ENCODE peak calls at places on chromosomes 13 and 19, in four cellular contexts. J is heart left ventricle, U is tibial nerve, V is IMR-90. O is an unnamed sample. For H3K36me3, the result is how much of the 10 kb centered on the place peaks cover.

GRCh38 chr19:37413243-37414084 is 42.6 kb downstream of the ZNF527 start:
- DNase-seq in J (no peak), U (no peak), V (no peak), O (no peak)

GRCh38 chr13:37453246-37453645 is 145.3 kb downstream of the POSTN start:
- DNase-seq in J (no peak), U (no peak), V (no peak), O (no peak)

GRCh38 chr13:71968025-71968424 is 101.0 kb upstream of the DACH1 start:
- DNase-seq in J (no peak), U (no peak), V (no peak), O (no peak)

GRCh38 chr19:12773571-12773970 is 1.8 kb downstream of the HOOK2 start:
- DNase-seq in J (no peak), U (no peak), V (peak), O (no peak)

GRCh38 chr13:91922969-91923592 is 524.7 kb downstream of the GPC5 start:
- DNase-seq in J (no peak), U (no peak), V (no peak), O (no peak)

GRCh38 chr13:111129465-111130110 is 14.5 kb downstream of the ARHGEF7 start:
- DNase-seq in J (no peak), U (no peak), V (no peak), O (no peak)

GRCh38 chr19:35901854-35902661 is at the start of gene HCST:
- DNase-seq in J (no peak), U (no peak), V (peak), O (no peak)

GRCh38 chr13:66618702-66619101 is 611.4 kb downstream of the PCDH9 start:
- DNase-seq in J (no peak), U (no peak), V (peak), O (no peak)

GRCh38 chr19:35045667-35046300 is 4.3 kb downstream of the HPN start:
- DNase-seq in J (no peak), U (no peak), V (peak), O (no peak)

GRCh38 chr13:99289674-99290337 is 17.4 kb downstream of the GPR183 start:
- DNase-seq in J (no peak), U (no peak), V (no peak), O (no peak)

GRCh38 chr19:10390652-10391286 is 10.4 kb upstream of the TYK2 start:
- DNase-seq in J (peak), U (peak), V (peak), O (no peak)

DNA sequence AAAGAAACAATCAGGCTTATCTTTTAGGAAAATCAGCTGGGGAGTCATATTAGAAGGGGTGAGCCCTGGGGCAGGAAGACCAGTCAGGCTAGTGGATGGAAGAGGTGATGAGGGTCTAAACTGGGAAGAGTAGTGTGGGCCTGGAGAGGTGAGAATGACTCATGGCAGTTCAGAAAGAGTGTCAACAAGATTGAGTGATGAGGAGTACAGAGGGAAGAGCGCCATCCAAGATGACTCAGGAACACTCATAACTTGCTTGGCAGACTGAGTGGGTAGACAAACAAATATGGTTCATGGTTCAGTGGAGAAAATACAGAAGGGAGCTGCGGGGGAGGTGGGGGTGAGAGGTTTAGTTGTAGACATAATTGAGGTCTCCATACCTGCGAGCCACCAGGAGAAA is 17.3 kb upstream of the CLDN10 start:
- DNase-seq in J (no peak), U (no peak), V (peak), O (no peak)
- H3K36me3 ChIP-seq in J (under half), U (under half), V (under half), O (under half)

DNA sequence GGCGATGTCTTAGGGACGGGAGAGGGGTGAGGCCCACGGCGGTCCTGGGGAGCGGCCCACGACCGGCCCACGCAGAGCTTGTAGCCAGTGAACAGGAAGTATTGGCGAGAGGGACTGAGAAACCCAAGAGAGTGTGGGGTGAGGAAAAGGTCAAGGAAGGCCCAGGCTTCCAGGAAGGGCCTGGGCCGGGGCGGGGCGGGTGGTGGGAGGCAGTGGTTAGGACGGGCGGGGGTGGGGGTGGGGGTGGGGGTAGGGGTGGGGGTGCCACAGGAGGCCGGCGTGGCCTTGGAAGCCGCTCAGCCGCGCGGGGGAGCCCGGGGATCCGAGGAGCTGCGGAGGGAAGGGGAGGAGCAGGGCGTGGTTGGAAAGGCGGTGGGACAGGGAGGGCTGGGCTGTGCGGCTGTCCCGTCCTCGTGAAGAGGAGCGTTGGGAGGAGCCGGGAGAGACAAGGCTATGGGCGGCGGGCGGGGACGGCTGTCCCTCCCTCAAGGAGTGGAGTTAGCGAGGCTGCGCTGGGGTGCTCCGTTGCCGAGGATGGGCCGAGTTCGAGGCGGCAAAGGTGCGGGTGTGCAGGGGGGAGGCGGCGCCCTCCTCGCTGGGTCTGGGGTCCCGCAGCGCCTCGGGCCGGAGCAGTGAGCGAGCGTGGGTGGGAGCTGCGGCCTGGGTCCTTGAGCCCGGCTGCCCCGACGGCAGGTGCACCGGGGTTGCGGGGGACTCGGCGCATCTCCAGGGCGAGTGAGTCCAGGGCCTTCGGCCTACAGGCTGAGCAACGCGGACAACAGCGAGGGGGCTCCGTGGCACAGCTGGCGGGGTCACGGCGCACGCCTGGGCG is 254.4 kb upstream of the SGCG start:
- DNase-seq in J (peak), U (peak), V (no peak), O (no peak)
- H3K27ac ChIP-seq in J (no peak), U (peak), V (no peak), O (peak)

DNA sequence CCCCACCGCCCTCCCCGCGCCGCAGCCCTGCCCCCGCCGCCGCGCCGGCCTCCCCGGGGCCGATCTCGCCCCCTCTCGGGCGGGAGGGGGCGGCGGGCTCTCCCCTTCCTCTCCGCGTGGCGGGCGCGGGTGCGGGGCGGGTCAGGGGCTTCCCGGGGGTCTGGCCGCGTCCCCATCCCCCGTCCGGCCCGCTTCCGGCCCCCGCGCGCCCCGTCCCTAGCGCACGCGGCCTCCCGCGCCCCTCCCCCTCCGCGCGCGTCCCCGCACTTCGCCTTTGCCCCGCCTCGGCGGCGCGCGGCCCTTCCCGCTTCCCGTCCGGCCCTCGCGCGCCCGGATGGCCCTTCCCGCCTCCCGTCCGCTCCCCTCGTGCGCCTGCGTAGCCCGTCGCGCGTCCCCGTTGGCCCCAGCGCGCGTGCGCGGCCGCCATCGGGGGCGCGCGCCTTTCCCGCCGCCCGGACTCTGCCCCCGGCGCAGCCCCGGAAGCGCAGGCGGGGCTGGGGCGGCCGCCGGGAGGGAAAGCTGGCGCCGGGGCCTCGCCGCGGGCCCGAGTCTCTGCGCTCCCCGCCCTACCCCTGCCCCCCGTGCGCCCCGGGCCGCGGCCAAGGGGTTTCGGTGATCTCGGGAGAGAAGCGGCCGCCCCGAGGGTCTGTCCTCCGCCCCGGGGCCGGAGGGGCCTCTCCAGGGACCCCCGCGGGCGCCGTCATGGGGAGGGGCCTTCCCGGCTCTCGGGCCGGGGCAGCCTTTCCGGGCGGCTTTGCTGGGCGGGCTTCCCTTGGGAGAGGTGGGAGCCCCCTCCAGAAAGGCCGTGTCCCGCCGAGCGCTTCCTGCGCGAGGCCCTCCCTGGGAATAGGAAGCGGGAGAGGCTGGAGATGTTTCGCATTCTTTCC is 519 bp downstream of the PTBP1 start:
- DNase-seq in J (peak), U (peak), V (peak), O (peak)
- TF ChIP-seq POLR2A in J (no peak), U (no peak), V (no peak), O (no peak)

DNA sequence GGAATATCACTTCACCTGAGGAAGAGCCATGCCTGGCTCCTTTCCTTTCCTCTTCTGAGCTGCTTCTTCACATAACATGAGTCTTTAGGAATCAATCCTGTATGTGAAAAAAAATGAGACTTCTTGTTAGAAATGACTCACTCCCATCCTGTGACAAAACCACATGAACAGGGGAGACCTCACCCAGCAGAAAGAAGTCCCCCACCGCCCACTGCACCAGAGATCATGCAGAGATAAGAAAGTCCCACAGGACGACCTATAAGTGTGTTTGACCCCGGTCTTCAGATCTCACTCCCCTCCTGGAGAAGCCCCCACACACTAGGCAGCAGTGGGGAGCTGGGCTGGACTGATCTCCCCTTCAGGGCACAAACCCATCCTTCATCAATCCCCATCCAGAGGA is 7.8 kb downstream of the ZNF600 start:
- DNase-seq in J (no peak), U (no peak), V (peak), O (no peak)
- H3K36me3 ChIP-seq in J (under half), U (under half), V (under half), O (under half)

GRCh38 chr13:28531195-28531955 is 36.4 kb upstream of the FLT1 start:
- DNase-seq in J (peak), U (no peak), V (peak), O (no peak)
- H3K27ac ChIP-seq in J (peak), U (no peak), V (no peak), O (peak)

GRCh38 chr19:47758433-47758784 is 13.1 kb downstream of the NOP53 start:
- DNase-seq in J (no peak), U (no peak), V (no peak), O (no peak)

GRCh38 chr19:47761566-47761965 is 16.2 kb downstream of the NOP53 start:
- DNase-seq in J (no peak), U (no peak), V (no peak), O (no peak)

GRCh38 chr19:47762615-47763308 is 15.7 kb upstream of the SELENOW start:
- DNase-seq in J (peak), U (no peak), V (no peak), O (no peak)

GRCh38 chr19:47762151-47762550 is 16.4 kb upstream of the SELENOW start:
- DNase-seq in J (no peak), U (no peak), V (no peak), O (no peak)

DNA sequence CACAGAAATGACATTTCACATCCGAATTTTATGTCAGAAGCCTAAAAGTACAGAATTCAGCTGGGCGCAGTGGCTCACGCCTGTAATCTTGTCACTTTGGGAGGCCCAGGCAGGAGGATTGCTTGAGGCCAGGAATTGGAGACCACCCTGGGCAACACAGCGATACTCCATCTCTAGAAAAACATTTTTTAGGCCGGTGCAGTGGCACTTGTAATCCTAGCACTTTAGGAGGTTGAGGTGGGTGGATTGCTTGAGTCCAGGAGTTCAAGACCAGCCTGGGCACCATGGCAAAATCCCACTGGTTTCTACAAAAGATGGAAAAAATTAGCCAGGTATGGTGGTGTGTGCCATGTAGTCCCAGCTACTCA is 15.3 kb downstream of the NOP53 start:
- DNase-seq in J (no peak), U (no peak), V (no peak), O (no peak)
- TF ChIP-seq POLR2A in J (no peak), U (no peak), V (no peak), O (no peak)

GRCh38 chr19:18861917-18862316 is 30.2 kb downstream of the UPF1 start:
- DNase-seq in J (no peak), U (no peak), V (no peak), O (no peak)

GRCh38 chr19:18861235-18861634 is 29.5 kb downstream of the UPF1 start:
- DNase-seq in J (no peak), U (no peak), V (no peak), O (no peak)

GRCh38 chr19:18865106-18865972 is 30.6 kb downstream of the CERS1 start:
- DNase-seq in J (no peak), U (no peak), V (no peak), O (no peak)

GRCh38 chr19:18863843-18864362 is 32.1 kb downstream of the CERS1 start:
- DNase-seq in J (no peak), U (no peak), V (no peak), O (no peak)

GRCh38 chr19:18862976-18863842 is 31.4 kb downstream of the UPF1 start:
- DNase-seq in J (no peak), U (no peak), V (no peak), O (no peak)
- H3K36me3 ChIP-seq in J (half or more), U (under half), V (half or more), O (half or more)

GRCh38 chr19:15527705-15528104 is 19.4 kb downstream of the CYP4F22 start:
- DNase-seq in J (no peak), U (no peak), V (no peak), O (no peak)
- H3K27ac ChIP-seq in J (no peak), U (no peak), V (no peak), O (no peak)

GRCh38 chr13:75721307-75721706 is 85.2 kb downstream of the LMO7 start:
- DNase-seq in J (no peak), U (no peak), V (no peak), O (no peak)

GRCh38 chr13:75717525-75717924 is 81.4 kb downstream of the LMO7 start:
- DNase-seq in J (no peak), U (no peak), V (no peak), O (no peak)

GRCh38 chr13:75713852-75714251 is 77.7 kb downstream of the LMO7 start:
- DNase-seq in J (no peak), U (no peak), V (no peak), O (no peak)

DNA sequence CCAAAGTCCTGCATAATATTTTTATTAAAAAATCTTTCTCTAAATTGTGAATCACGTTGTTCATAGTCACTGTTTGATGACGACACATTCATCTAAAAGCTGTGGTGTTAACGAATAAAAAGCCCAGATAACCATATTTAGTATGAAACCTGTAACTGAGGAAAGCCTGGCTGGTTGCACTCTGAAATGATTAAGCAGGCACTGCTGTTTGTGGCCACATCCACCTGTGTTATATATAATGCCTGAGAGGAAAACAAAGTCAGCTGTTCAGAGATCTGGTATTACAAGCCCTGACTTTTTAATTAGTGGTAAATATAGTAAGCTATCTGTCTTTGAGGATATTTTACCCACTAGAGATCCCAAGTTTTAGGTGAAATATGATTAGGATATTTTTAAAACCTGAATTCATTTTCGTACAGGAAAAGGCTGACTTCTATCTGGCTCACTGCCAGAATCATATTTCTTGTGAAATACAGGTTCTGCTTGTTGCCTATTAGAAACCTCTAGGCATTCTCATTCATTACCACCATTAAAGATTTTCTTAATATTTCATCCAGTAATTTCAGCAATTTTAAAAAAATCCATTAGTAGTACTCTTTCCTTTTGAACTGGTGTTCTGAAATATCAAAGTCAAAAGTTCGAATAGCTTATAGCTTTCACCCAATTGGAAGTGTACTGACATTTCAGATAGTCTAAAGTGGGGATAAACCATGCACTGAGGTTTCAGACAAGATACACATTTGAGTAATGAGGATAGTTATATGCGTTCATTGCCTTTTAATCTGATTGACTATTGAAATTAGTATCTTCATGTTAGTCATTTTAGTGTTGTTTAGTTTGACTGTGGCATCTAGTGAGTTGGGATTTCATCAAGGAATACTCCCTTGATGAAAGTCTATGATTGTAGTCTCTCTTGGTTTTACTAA is 79.7 kb downstream of the LMO7 start:
- DNase-seq in J (no peak), U (no peak), V (no peak), O (no peak)
- TF ChIP-seq POLR2A in J (no peak), U (no peak), V (no peak), O (no peak)

GRCh38 chr13:62793850-62794249 is 1378.2 kb upstream of the PCDH20 start:
- DNase-seq in J (no peak), U (no peak), V (no peak), O (no peak)
- H3K36me3 ChIP-seq in J (under half), U (under half), V (under half), O (under half)